ENCODE peak calls at places on chromosomes 16 and 17, in five cellular contexts. L, G, V, Y and B are unnamed samples.

GRCh38 chr17:8142887-8143580 is 9.2 kb downstream of the PER1 start:
- DNase-seq in V (no peak), L (no peak), Y (no peak), G (no peak), B (no peak)

GRCh38 chr16:14486520-14487303 is 143.3 kb downstream of the PARN start:
- DNase-seq in L (peak; percentile 93), G (peak; percentile 93), V (no peak), Y (peak; percentile 92), B (no peak)

GRCh38 chr16:68311316-68311620 is 449 bp downstream of the PRMT7 start:
- DNase-seq in V (no peak), L (no peak), Y (peak; percentile 28), G (no peak), B (no peak)

GRCh38 chr16:61131447-61131846 is 904.8 kb downstream of the CDH8 start:
- DNase-seq in G (no peak), V (no peak), Y (no peak), L (no peak), B (no peak)

GRCh38 chr16:50354629-50355456 is 13.9 kb downstream of the BRD7 start:
- DNase-seq in V (no peak), Y (peak; percentile 16), G (no peak), L (peak; percentile 47), B (no peak)

GRCh38 chr17:7408341-7408740 is 696 bp downstream of the NLGN2 start:
- DNase-seq in Y (no peak), L (no peak), G (no peak), V (no peak), B (no peak)

GRCh38 chr16:2019919-2020831 is 590 bp downstream of the NPW start:
- DNase-seq in L (peak; percentile 9), G (no peak), Y (no peak), V (no peak), B (no peak)

GRCh38 chr17:56774650-56775049 is 59.1 kb downstream of the C17orf67 start:
- DNase-seq in G (no peak), V (no peak), L (no peak), Y (no peak), B (no peak)

GRCh38 chr16:12658506-12658905 is 145.2 kb downstream of the CPPED1 start:
- DNase-seq in Y (no peak), G (no peak), L (no peak), V (no peak), B (no peak)

GRCh38 chr17:61574542-61575351 is 16.3 kb downstream of the NACA2 start:
- DNase-seq in Y (peak; percentile 89), L (peak; percentile 50), V (no peak), G (peak; percentile 88), B (no peak)

GRCh38 chr16:67399218-67399733 is 6.0 kb upstream of the TPPP3 start:
- DNase-seq in G (peak; percentile 37), L (no peak), V (no peak), Y (peak; percentile 17), B (no peak)

GRCh38 chr16:85370881-85371651 is 242.1 kb upstream of the GSE1 start:
- DNase-seq in V (no peak), L (no peak), G (no peak), Y (no peak), B (no peak)

GRCh38 chr16:3951861-3952332 is 71.4 kb upstream of the CREBBP start:
- DNase-seq in L (peak; percentile 68), Y (no peak), V (no peak), G (no peak), B (no peak)

GRCh38 chr17:44033841-44034408 is 19.2 kb upstream of the TMEM101 start:
- DNase-seq in Y (no peak), L (no peak), V (no peak), G (no peak), B (no peak)

GRCh38 chr16:79600636-79601091 is at the start of gene MAF:
- DNase-seq in Y (peak; percentile 16), V (peak; percentile 81), L (peak; percentile 76), G (peak; percentile 72), B (peak; percentile 88)

GRCh38 chr16:12256880-12257279 is 280.3 kb downstream of the SNX29 start:
- DNase-seq in L (no peak), Y (no peak), G (no peak), V (no peak), B (no peak)

GRCh38 chr17:5584971-5585794 is 874 bp upstream of the NLRP1 start:
- DNase-seq in V (no peak), G (no peak), Y (peak; percentile 55), L (peak; percentile 77), B (peak; percentile 70)

GRCh38 chr17:44981221-44981968 is 13.3 kb upstream of the C1QL1 start:
- DNase-seq in Y (peak; percentile 92), G (peak; percentile 88), V (no peak), L (peak; percentile 58), B (no peak)

GRCh38 chr17:17433260-17433659 is 43.5 kb upstream of the MED9 start:
- DNase-seq in L (peak; percentile 87), Y (no peak), G (no peak), V (no peak), B (peak; percentile 81)

GRCh38 chr17:17437893-17438292 is 38.9 kb upstream of the MED9 start:
- DNase-seq in Y (no peak), G (no peak), L (no peak), V (no peak), B (no peak)

GRCh38 chr17:17434477-17434876 is 42.3 kb upstream of the MED9 start:
- DNase-seq in Y (no peak), V (no peak), L (no peak), G (no peak), B (no peak)

GRCh38 chr17:17437461-17437860 is 39.3 kb upstream of the MED9 start:
- DNase-seq in G (peak; percentile 41), L (no peak), Y (no peak), V (no peak), B (no peak)

DNA sequence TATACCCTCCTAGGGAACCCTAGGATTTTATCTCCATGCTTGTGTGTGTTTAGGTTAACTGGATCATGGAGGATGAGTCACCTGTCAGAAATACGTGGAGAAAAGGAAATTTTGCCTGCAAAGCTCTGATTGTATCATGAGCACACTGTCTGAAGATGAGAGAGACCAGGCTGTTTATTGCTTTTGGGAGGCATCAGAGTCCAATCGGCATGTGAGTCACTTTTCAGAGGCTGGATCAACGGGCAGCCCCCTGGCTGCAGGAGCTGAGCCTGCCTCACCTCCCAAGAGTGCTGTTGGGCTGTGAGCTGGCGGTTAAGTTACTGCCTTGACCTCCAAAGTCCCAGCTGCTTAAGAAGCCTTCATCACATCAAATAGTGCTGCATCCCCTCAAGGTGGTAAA is 41.5 kb upstream of the MED9 start:
- DNase-seq in V (no peak), G (peak; percentile 78), L (peak; percentile 84), Y (peak; percentile 81), B (no peak)
- TF ChIP-seq CTCF in V (no peak), G (no peak), L (peak; percentile 68), Y (peak; percentile 41), B (no peak)

DNA sequence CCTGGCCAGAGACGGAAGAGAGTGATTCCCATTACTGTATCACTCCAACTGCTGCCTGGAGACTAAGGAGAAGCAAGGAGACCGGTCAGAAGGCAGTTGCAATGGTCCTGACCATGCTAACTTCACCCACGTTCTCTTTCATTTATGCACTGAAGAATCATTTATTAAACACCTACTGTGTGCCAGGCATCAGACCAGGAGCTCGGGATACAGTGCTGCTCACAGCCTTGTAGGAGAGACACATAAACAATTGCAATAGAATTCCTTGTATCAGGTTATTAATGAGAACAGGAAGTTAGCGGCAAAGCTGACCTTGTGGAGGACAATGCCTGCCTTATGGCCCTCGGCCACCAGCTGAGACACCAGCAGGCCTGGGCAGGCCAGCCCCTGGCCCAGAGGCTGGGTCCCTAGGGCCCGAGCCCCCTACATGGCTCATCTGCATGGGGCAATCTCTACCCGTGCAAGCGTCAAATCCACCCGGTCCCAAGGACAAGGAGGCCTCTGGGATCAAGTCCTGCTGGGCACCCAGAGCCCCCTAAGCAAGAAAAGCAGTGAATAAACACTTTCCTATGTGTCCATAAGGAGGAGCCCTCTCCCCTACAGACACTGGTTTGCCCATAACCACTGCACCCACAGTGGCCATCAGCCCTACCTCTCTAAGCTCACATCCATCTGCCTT is 8.6 kb upstream of the ENPP7 start:
- DNase-seq in G (peak; percentile 67), L (peak; percentile 9), V (no peak), Y (peak; percentile 67), B (no peak)
- TF ChIP-seq CTCF in G (peak; percentile 50), L (no peak), V (no peak), Y (peak; percentile 65), B (no peak)

GRCh38 chr17:29933379-29933778 is 3.4 kb upstream of the SSH2 start:
- DNase-seq in G (peak; percentile 61), V (no peak), L (peak; percentile 52), Y (peak; percentile 39), B (no peak)
- TF ChIP-seq CTCF in G (peak; percentile 62), V (no peak), L (peak; percentile 38), Y (peak; percentile 53), B (no peak)

DNA sequence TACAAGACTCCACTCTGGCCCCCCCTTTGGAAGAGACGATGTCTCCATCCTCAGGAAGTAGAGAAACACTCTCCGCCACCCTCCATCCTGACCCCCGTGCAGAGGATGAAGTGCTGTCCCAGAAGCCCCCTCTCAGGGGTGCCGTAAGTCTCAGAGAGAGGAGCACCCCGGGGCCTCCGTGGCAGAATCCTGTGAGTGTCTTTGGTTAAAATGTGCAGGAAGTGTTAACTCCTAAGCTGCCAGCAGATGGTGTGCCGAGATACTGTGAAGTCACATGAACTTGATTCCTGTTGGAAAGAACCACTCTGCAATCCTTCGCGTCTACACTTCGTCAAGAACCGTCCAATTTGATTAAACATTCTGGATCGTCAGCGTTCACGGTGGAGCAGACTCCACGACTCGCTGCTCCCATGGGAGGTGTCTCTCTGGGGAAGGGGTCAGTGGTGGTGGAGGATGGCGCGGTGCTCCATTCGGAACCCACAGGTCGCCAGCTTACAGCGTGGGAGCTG is 5.6 kb downstream of the BANP start:
- DNase-seq in V (no peak), Y (no peak), G (peak; percentile 57), L (peak; percentile 65), B (no peak)
- TF ChIP-seq CTCF in V (no peak), Y (peak; percentile 30), G (peak; percentile 14), L (peak; percentile 36), B (peak; percentile 38)

DNA sequence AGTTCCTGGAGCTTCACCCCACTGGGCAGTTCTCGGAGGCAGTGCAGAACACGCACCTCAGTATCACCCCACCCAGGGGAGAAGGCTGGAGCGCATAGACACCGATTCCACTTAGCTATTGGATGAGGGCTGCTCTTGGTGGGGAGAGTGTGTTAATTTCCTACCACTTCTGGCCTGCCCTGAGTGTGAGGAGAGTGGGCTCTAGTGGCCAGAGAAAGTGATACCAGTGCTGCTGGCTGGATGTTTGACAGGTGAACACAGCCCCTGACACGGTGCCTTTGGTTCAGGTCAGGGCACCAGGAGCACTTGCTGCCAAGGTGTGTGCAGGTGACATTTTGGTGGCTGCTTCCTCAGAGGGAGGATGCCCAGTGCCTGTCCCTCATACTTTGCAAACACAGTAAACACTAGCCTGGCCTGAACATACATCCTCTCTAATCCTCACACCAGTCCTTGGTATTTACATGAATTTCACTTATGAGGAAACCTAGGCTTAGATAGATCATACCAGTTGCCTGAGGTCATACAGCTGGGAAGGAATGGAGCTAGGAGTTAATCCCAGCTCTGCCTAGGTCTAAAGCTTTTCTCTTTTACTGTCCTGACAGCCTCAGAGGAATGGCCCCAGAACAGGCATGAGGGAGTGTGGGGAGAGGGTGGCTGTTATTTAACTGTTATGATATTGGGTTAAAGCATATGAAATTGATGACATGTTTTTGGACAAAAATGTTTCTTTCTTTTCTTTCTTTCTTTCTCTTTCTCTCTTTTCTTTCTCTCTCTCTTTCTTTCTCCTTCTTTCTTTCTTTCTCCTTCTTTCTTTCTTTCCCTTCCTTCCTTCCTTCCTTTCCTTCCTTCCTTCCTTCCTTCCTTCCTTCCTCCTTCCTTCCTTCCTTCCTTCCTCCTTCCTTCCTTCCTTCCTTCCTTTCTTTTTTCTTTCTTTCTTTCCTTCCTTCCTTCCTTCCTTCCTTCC is 21.0 kb upstream of the ITGAX start:
- DNase-seq in G (peak; percentile 73), Y (peak; percentile 29), V (no peak), L (peak; percentile 7), B (peak; percentile 69)
- TF ChIP-seq CTCF in G (peak; percentile 51), Y (peak; percentile 42), V (peak; percentile 32), L (peak; percentile 9), B (peak; percentile 73)